ENCODE peak calls at places on chromosome 17, in four cellular contexts. N is cardiac septum, S is body of pancreas, A is foreskin fibroblast. C is an unnamed sample.

GRCh38 chr17:38912221-38912813 is 13.1 kb upstream of the LASP1NB start:
- DNase-seq in S (peak), N (peak), A (peak), C (no peak)

GRCh38 chr17:61235821-61236197 is 163.8 kb upstream of the TBX2 start:
- DNase-seq in A (peak), S (peak), N (no peak), C (no peak)

GRCh38 chr17:68501074-68501473 is 11.2 kb upstream of the PRKAR1A start:
- DNase-seq in A (no peak), N (no peak), S (no peak), C (no peak)

GRCh38 chr17:40350410-40351184 is 13.9 kb downstream of the GJD3 start:
- DNase-seq in N (no peak), A (no peak), S (no peak), C (peak)

GRCh38 chr17:38735161-38735997 is 5.2 kb downstream of the CISD3 start:
- DNase-seq in A (peak), N (peak), S (peak), C (no peak)

GRCh38 chr17:48725294-48726064 is 2.5 kb downstream of the PRAC2 start:
- DNase-seq in A (no peak), N (no peak), S (no peak), C (no peak)

GRCh38 chr17:28252436-28252835 is 66.6 kb upstream of the TMEM97 start:
- DNase-seq in N (no peak), S (no peak), A (peak), C (no peak)

GRCh38 chr17:9402590-9403199 is 172.9 kb downstream of the STX8 start:
- DNase-seq in S (peak), N (no peak), A (peak), C (no peak)

GRCh38 chr17:1158879-1159278 is 20.9 kb downstream of the ABR start:
- DNase-seq in N (no peak), A (peak), S (no peak), C (no peak)

GRCh38 chr17:41178341-41178740 is 320 bp upstream of the KRTAP4-2 start:
- DNase-seq in N (no peak), S (no peak), A (peak), C (no peak)

GRCh38 chr17:37247825-37248224 is 128.0 kb upstream of the C17orf78 start:
- DNase-seq in N (no peak), S (no peak), A (no peak), C (no peak)

GRCh38 chr17:38925263-38925995 is at the start of gene LASP1NB:
- DNase-seq in A (peak), S (no peak), N (no peak), C (no peak)

GRCh38 chr17:16915752-16916556 is 56.0 kb downstream of the TNFRSF13B start:
- DNase-seq in S (peak), A (peak), N (peak), C (no peak)

GRCh38 chr17:34981538-34982241 is 1.4 kb downstream of the LIG3 start:
- DNase-seq in S (no peak), N (no peak), A (peak), C (no peak)

GRCh38 chr17:12041316-12041715 is 20.6 kb downstream of the MAP2K4 start:
- DNase-seq in N (no peak), S (no peak), A (peak), C (no peak)

GRCh38 chr17:81868674-81869220 is 2.4 kb downstream of the ARHGDIA start:
- DNase-seq in A (peak), S (peak), N (no peak), C (no peak)

GRCh38 chr17:55783684-55784245 is 32.9 kb downstream of the PCTP start:
- DNase-seq in N (peak), A (peak), S (peak), C (no peak)

GRCh38 chr17:31431098-31431794 is 39.8 kb downstream of the RAB11FIP4 start:
- DNase-seq in A (no peak), S (no peak), N (no peak), C (no peak)

GRCh38 chr17:38943607-38944006 is 18.2 kb downstream of the LASP1NB start:
- DNase-seq in S (no peak), N (no peak), A (no peak), C (no peak)

GRCh38 chr17:10349403-10349802 is 23.4 kb downstream of the MYH13 start:
- DNase-seq in S (no peak), A (no peak), N (no peak), C (no peak)

GRCh38 chr17:44348234-44348987 is 3.3 kb downstream of the GRN start:
- DNase-seq in N (peak), A (peak), S (no peak), C (no peak)

GRCh38 chr17:49566668-49567071 is 9.0 kb upstream of the NXPH3 start:
- DNase-seq in A (no peak), S (peak), N (peak), C (no peak)

GRCh38 chr17:2954898-2955445 is 108.4 kb downstream of the OR1D5 start:
- DNase-seq in S (no peak), N (no peak), A (peak), C (no peak)

GRCh38 chr17:81513669-81514484 is 1.3 kb upstream of the ACTG1 start:
- DNase-seq in S (peak), A (peak), N (no peak), C (peak)